ENCODE peak calls at places on chromosomes 13 and 19, in five cellular contexts. G is activated naive CD4-positive, alpha-beta T cell treated with anti-CD3 and anti-CD28 coated beads, Interleukin-2, amount 50 U/mL, for 16 hours; Z is adipocyte; A is dorsolateral prefrontal cortex; E is fibroblast of the aortic adventitia. U is an unnamed sample.

GRCh38 chr13:65913173-65913572 is 1317.0 kb downstream of the PCDH9 start:
- DNase-seq in A (no peak), Z (peak), E (peak), G (no peak), U (no peak)

GRCh38 chr13:76222511-76222910 is 586.4 kb downstream of the LMO7 start:
- DNase-seq in G (no peak), E (no peak), Z (no peak), A (no peak), U (no peak)

GRCh38 chr19:48713041-48713863 is 6.3 kb downstream of the MAMSTR start:
- DNase-seq in A (no peak), E (no peak), G (no peak), Z (peak), U (no peak)

GRCh38 chr19:46390121-46390858 is 23.1 kb downstream of the CCDC8 start:
- DNase-seq in E (no peak), Z (no peak), G (no peak), A (no peak), U (peak)

GRCh38 chr19:7492142-7493055 is 3.6 kb upstream of the PEX11G start:
- DNase-seq in A (no peak), G (no peak), Z (peak), E (no peak), U (no peak)

GRCh38 chr19:4969772-4970531 is 1.0 kb downstream of the KDM4B start:
- DNase-seq in A (no peak), G (no peak), E (peak), Z (peak), U (peak)

GRCh38 chr13:37751025-37751424 is 118.5 kb downstream of the TRPC4 start:
- DNase-seq in Z (no peak), G (no peak), E (no peak), A (no peak), U (no peak)

GRCh38 chr13:105139380-105140285 is 1395.8 kb downstream of the EFNB2 start:
- DNase-seq in G (peak), Z (no peak), E (peak), A (peak), U (peak)

GRCh38 chr13:27918041-27918917 is 1.5 kb upstream of the PDX1 start:
- DNase-seq in A (no peak), E (no peak), G (no peak), Z (no peak), U (peak)

GRCh38 chr19:34145741-34146202 is 26.5 kb upstream of the LSM14A start:
- DNase-seq in G (peak), Z (peak), A (no peak), E (peak), U (no peak)

GRCh38 chr13:38803566-38803965 is 116.7 kb downstream of the FREM2 start:
- DNase-seq in E (no peak), Z (no peak), A (no peak), G (no peak), U (no peak)

GRCh38 chr13:24306632-24307031 is 2.7 kb upstream of the C1QTNF9 start:
- DNase-seq in E (peak), A (no peak), G (no peak), Z (peak), U (no peak)

GRCh38 chr13:32496574-32497160 is 41.9 kb downstream of the N4BP2L2 start:
- DNase-seq in A (no peak), Z (no peak), G (no peak), E (peak), U (no peak)

GRCh38 chr19:44824758-44825157 is 15.9 kb downstream of the BCAM start:
- DNase-seq in G (no peak), Z (no peak), A (no peak), E (no peak), U (no peak)

GRCh38 chr19:37333457-37333856 is 37.4 kb upstream of the ZNF527 start:
- DNase-seq in Z (no peak), E (peak), A (no peak), G (no peak), U (no peak)

GRCh38 chr19:2529473-2529918 is 53.6 kb downstream of the GADD45B start:
- DNase-seq in E (peak), Z (peak), A (no peak), G (no peak), U (no peak)

GRCh38 chr13:80825276-80825675 is 484.4 kb upstream of the SPRY2 start:
- DNase-seq in E (no peak), G (no peak), A (no peak), Z (no peak), U (no peak)

GRCh38 chr19:6730153-6730804 is 7.1 kb downstream of the GPR108 start:
- DNase-seq in A (no peak), Z (no peak), E (no peak), G (peak), U (peak)

GRCh38 chr19:40585241-40585640 is 8.6 kb downstream of the SHKBP1 start:
- DNase-seq in A (no peak), G (no peak), Z (no peak), E (no peak), U (no peak)

GRCh38 chr13:97852181-97852874 is 101.1 kb upstream of the IPO5 start:
- DNase-seq in E (no peak), G (no peak), Z (no peak), A (no peak), U (no peak)

GRCh38 chr13:110398564-110399507 is 91.8 kb downstream of the COL4A2 start:
- DNase-seq in Z (peak), A (no peak), G (no peak), E (peak), U (no peak)

GRCh38 chr13:94849254-94849653 is 136.9 kb upstream of the SOX21 start:
- DNase-seq in A (no peak), Z (no peak), G (no peak), E (no peak), U (no peak)

GRCh38 chr13:107518292-107518691 is 697.0 kb downstream of the LIG4 start:
- DNase-seq in Z (peak), G (no peak), A (no peak), E (peak), U (no peak)

GRCh38 chr19:395467-395866 is 13.5 kb downstream of the C2CD4C start:
- DNase-seq in Z (no peak), G (no peak), A (no peak), E (no peak), U (no peak)

GRCh38 chr19:35027851-35028599 is 2.2 kb upstream of the SCN1B start:
- DNase-seq in E (peak), A (no peak), G (no peak), Z (no peak), U (no peak)

GRCh38 chr13:43036386-43037220 is 13.2 kb downstream of the DNAJC15 start:
- DNase-seq in Z (no peak), A (no peak), E (peak), G (no peak), U (no peak)

GRCh38 chr13:95485518-95486144 is 66.9 kb upstream of the CLDN10 start:
- DNase-seq in G (no peak), A (no peak), Z (no peak), E (peak), U (no peak)

GRCh38 chr19:14031719-14032480 is at the start of gene IL27RA:
- DNase-seq in A (no peak), E (peak), G (peak), Z (peak), U (peak)

GRCh38 chr19:33157906-33158305 is 26.0 kb downstream of the WDR88 start:
- DNase-seq in G (no peak), E (no peak), Z (no peak), A (no peak), U (no peak)

GRCh38 chr19:11552666-11553372 is 6.2 kb downstream of the ELOF1 start:
- DNase-seq in Z (no peak), E (no peak), G (no peak), A (no peak), U (no peak)

GRCh38 chr19:13151605-13152355 is 1.6 kb downstream of the IER2 start:
- DNase-seq in Z (peak), E (peak), A (peak), G (peak), U (peak)

GRCh38 chr13:66407159-66407558 is 823.0 kb downstream of the PCDH9 start:
- DNase-seq in E (no peak), Z (no peak), G (no peak), A (no peak), U (no peak)

GRCh38 chr13:58531614-58532013 is 900.1 kb downstream of the PCDH17 start:
- DNase-seq in Z (no peak), E (no peak), A (no peak), G (no peak), U (peak)

GRCh38 chr13:48491423-48492122 is 41.3 kb downstream of the RCBTB2 start:
- DNase-seq in E (peak), Z (peak), G (no peak), A (no peak), U (no peak)

GRCh38 chr13:74132152-74132767 is 1.9 kb downstream of the KLF12 start:
- DNase-seq in Z (peak), A (no peak), G (no peak), E (peak), U (no peak)

U was measured in right lobe of liver.